ENCODE peak calls at places on chromosomes 16 and 17, in eight cellular contexts. W, J, D, O, G, X, Q and S are unnamed samples.
A peak's percentile ranks its signal among the peaks of the same experiment; 100 is the strongest.

GRCh38 chr17:31148205-31148604 is 53.4 kb downstream of the NF1 start:
- DNase-seq in X (no peak), O (no peak), J (no peak), Q (no peak), D (no peak), W (no peak), G (no peak), S (no peak)

GRCh38 chr17:80476877-80477646 is 655 bp upstream of the NPTX1 start:
- DNase-seq in O (no peak), X (no peak), J (peak; percentile 46), D (no peak), G (peak; percentile 60), W (no peak), Q (peak; percentile 51), S (peak; percentile 65)

GRCh38 chr17:31412511-31412910 is 21.0 kb downstream of the RAB11FIP4 start:
- DNase-seq in Q (no peak), J (no peak), W (no peak), D (no peak), X (no peak), G (peak; percentile 34), O (no peak), S (no peak)

GRCh38 chr17:35732806-35733136 is 1.3 kb downstream of the RASL10B start:
- DNase-seq in G (no peak), J (no peak), O (no peak), W (no peak), X (no peak), D (no peak), Q (no peak), S (peak; percentile 36)

GRCh38 chr16:90044111-90044551 is 24.9 kb upstream of the DBNDD1 start:
- DNase-seq in W (no peak), Q (no peak), X (no peak), G (no peak), D (no peak), J (no peak), O (no peak), S (peak; percentile 18)

GRCh38 chr17:83109793-83110645 is 30.6 kb downstream of the METRNL start:
- DNase-seq in D (peak; percentile 96), Q (peak; percentile 69), G (no peak), W (peak; percentile 89), X (no peak), J (no peak), O (no peak), S (no peak)

GRCh38 chr16:29985271-29985811 is 10.1 kb downstream of the HIRIP3 start:
- DNase-seq in Q (no peak), W (no peak), D (no peak), O (no peak), J (no peak), X (no peak), G (no peak), S (no peak)

GRCh38 chr16:58464047-58464915 is 35.7 kb upstream of the NDRG4 start:
- DNase-seq in G (peak; percentile 71), Q (peak; percentile 74), D (no peak), X (no peak), W (peak; percentile 47), O (no peak), J (no peak), S (peak; percentile 53)

GRCh38 chr16:89602273-89602951 is 11.0 kb upstream of the DPEP1 start:
- DNase-seq in D (peak; percentile 16), O (no peak), Q (peak; percentile 94), J (no peak), X (peak; percentile 30), G (peak; percentile 88), W (no peak), S (peak; percentile 74)

GRCh38 chr16:53913082-53913870 is 209.3 kb downstream of the FTO start:
- DNase-seq in X (no peak), G (no peak), O (no peak), W (no peak), J (no peak), D (peak; percentile 65), Q (no peak), S (no peak)